ENCODE peak calls at places on chromosomes 2 and 18, in four cellular contexts. One of them, this sample, is unnamed.

GRCh38 chr2:180647651-180648050 is 332.8 kb upstream of the UBE2E3 start:
- DNase-seq in RWPE1: no peak
- DNase-seq in iris pigment epithelial cell: no peak
- DNase-seq in left lobe of liver: no peak
- DNase-seq in this sample: no peak

GRCh38 chr2:241412144-241412543 is 56.1 kb downstream of the FARP2 start:
- DNase-seq in RWPE1: no peak
- DNase-seq in iris pigment epithelial cell: peak
- DNase-seq in left lobe of liver: no peak
- DNase-seq in this sample: peak

GRCh38 chr2:42618116-42618515 is 49.7 kb downstream of the MTA3 start:
- DNase-seq in RWPE1: no peak
- DNase-seq in left lobe of liver: no peak
- DNase-seq in iris pigment epithelial cell: peak
- DNase-seq in this sample: no peak

GRCh38 chr2:231223458-231223970 is 25.1 kb downstream of the ARMC9 start:
- DNase-seq in iris pigment epithelial cell: no peak
- DNase-seq in left lobe of liver: no peak
- DNase-seq in RWPE1: no peak
- DNase-seq in this sample: no peak

GRCh38 chr18:31321719-31322118 is 3.8 kb downstream of the DSG1 start:
- DNase-seq in iris pigment epithelial cell: no peak
- DNase-seq in RWPE1: no peak
- DNase-seq in left lobe of liver: no peak
- DNase-seq in this sample: no peak

GRCh38 chr2:16948710-16949109 is 283.1 kb upstream of the CYRIA start:
- DNase-seq in left lobe of liver: no peak
- DNase-seq in RWPE1: no peak
- DNase-seq in iris pigment epithelial cell: no peak
- DNase-seq in this sample: no peak

GRCh38 chr2:108082978-108083377 is 96.7 kb downstream of the SLC5A7 start:
- DNase-seq in RWPE1: no peak
- DNase-seq in iris pigment epithelial cell: no peak
- DNase-seq in left lobe of liver: no peak
- DNase-seq in this sample: no peak

GRCh38 chr2:19540739-19541503 is 182.5 kb upstream of the OSR1 start:
- DNase-seq in left lobe of liver: peak
- DNase-seq in RWPE1: peak
- DNase-seq in iris pigment epithelial cell: peak
- DNase-seq in this sample: peak

GRCh38 chr2:119730598-119731278 is 29.0 kb upstream of the PTPN4 start:
- DNase-seq in left lobe of liver: no peak
- DNase-seq in RWPE1: peak
- DNase-seq in iris pigment epithelial cell: no peak
- DNase-seq in this sample: no peak

GRCh38 chr2:11155326-11156059 is at the start of gene SLC66A3:
- DNase-seq in iris pigment epithelial cell: peak
- DNase-seq in RWPE1: no peak
- DNase-seq in left lobe of liver: no peak
- DNase-seq in this sample: peak

GRCh38 chr2:240620149-240620731 is 5.0 kb upstream of the GPR35 start:
- DNase-seq in left lobe of liver: peak
- DNase-seq in RWPE1: no peak
- DNase-seq in iris pigment epithelial cell: no peak
- DNase-seq in this sample: no peak

GRCh38 chr2:202510911-202511310 is 123.9 kb upstream of the FAM117B start:
- DNase-seq in left lobe of liver: no peak
- DNase-seq in iris pigment epithelial cell: peak
- DNase-seq in RWPE1: peak
- DNase-seq in this sample: no peak

GRCh38 chr2:161912154-161912553 is 161.9 kb downstream of the DPP4 start:
- DNase-seq in RWPE1: no peak
- DNase-seq in left lobe of liver: no peak
- DNase-seq in iris pigment epithelial cell: no peak
- DNase-seq in this sample: no peak

GRCh38 chr2:99552529-99552928 is 62.7 kb upstream of the REV1 start:
- DNase-seq in iris pigment epithelial cell: no peak
- DNase-seq in left lobe of liver: peak
- DNase-seq in RWPE1: no peak
- DNase-seq in this sample: no peak

GRCh38 chr18:23575309-23575651 is 11.0 kb downstream of the NPC1 start:
- DNase-seq in iris pigment epithelial cell: no peak
- DNase-seq in left lobe of liver: no peak
- DNase-seq in RWPE1: no peak
- DNase-seq in this sample: no peak

GRCh38 chr2:146986161-146986560 is 858.7 kb upstream of the ACVR2A start:
- DNase-seq in RWPE1: peak
- DNase-seq in iris pigment epithelial cell: peak
- DNase-seq in left lobe of liver: no peak
- DNase-seq in this sample: no peak

GRCh38 chr2:211181626-211182025 is 625.2 kb downstream of the CPS1 start:
- DNase-seq in left lobe of liver: no peak
- DNase-seq in iris pigment epithelial cell: peak
- DNase-seq in RWPE1: no peak
- DNase-seq in this sample: no peak

GRCh38 chr18:70623106-70623505 is 334.3 kb downstream of the SOCS6 start:
- DNase-seq in RWPE1: no peak
- DNase-seq in left lobe of liver: no peak
- DNase-seq in iris pigment epithelial cell: no peak
- DNase-seq in this sample: no peak

GRCh38 chr2:240925191-240925575 is 19.0 kb downstream of the CROCC2 start:
- DNase-seq in left lobe of liver: peak
- DNase-seq in iris pigment epithelial cell: no peak
- DNase-seq in RWPE1: no peak
- DNase-seq in this sample: no peak

GRCh38 chr18:76212958-76213357 is 282.1 kb downstream of the ZNF516 start:
- DNase-seq in iris pigment epithelial cell: no peak
- DNase-seq in left lobe of liver: no peak
- DNase-seq in RWPE1: no peak
- DNase-seq in this sample: no peak

GRCh38 chr2:24754985-24755690 is 38.1 kb downstream of the PTRHD1 start:
- DNase-seq in RWPE1: no peak
- DNase-seq in left lobe of liver: no peak
- DNase-seq in iris pigment epithelial cell: no peak
- DNase-seq in this sample: no peak

GRCh38 chr18:29749699-29750098 is 1292.8 kb downstream of the DSC3 start:
- DNase-seq in RWPE1: no peak
- DNase-seq in iris pigment epithelial cell: peak
- DNase-seq in left lobe of liver: no peak
- DNase-seq in this sample: no peak

GRCh38 chr2:233400341-233400740 is 46.0 kb downstream of the DGKD start:
- DNase-seq in left lobe of liver: no peak
- DNase-seq in iris pigment epithelial cell: no peak
- DNase-seq in RWPE1: no peak
- DNase-seq in this sample: no peak

GRCh38 chr2:72148391-72148974 is 821 bp upstream of the CYP26B1 start:
- DNase-seq in RWPE1: no peak
- DNase-seq in iris pigment epithelial cell: no peak
- DNase-seq in left lobe of liver: peak
- DNase-seq in this sample: no peak